ENCODE peak calls at places on chromosomes 12 and 14, in eight cellular contexts. R is AG04450; N is stomach; E is breast epithelium; U is CD8-positive, alpha-beta T cell; L is PC-3; D is CD4-positive, alpha-beta T cell; T is fibroblast of pulmonary artery. V is an unnamed sample.

GRCh38 chr12:53737951-53738833 is 10.9 kb upstream of the CALCOCO1 start:
- DNase-seq in L (no peak), U (peak), R (no peak), T (no peak), E (no peak), D (peak), N (peak), V (no peak)

GRCh38 chr12:14264316-14264715 is 101.2 kb upstream of the ATF7IP start:
- DNase-seq in T (peak), L (peak), U (no peak), R (no peak), D (no peak), N (no peak), E (no peak), V (peak)

GRCh38 chr12:29149691-29150382 is 759 bp downstream of the FAR2 start:
- DNase-seq in R (no peak), D (no peak), N (no peak), L (no peak), E (no peak), U (no peak), T (no peak), V (no peak)

GRCh38 chr12:64450711-64451486 is 1.0 kb upstream of the TBK1 start:
- DNase-seq in U (no peak), L (peak), D (no peak), N (no peak), E (no peak), T (no peak), R (no peak), V (peak)

GRCh38 chr12:78002878-78003277 is 172.2 kb downstream of the NAV3 start:
- DNase-seq in L (peak), U (no peak), E (no peak), R (no peak), T (peak), D (no peak), N (no peak), V (peak)

GRCh38 chr14:66117600-66117999 is 368.6 kb upstream of the CCDC196 start:
- DNase-seq in T (peak), E (no peak), D (no peak), R (no peak), L (peak), N (no peak), U (no peak), V (peak)

GRCh38 chr12:58804749-58805148 is 115.6 kb downstream of the LRIG3 start:
- DNase-seq in L (peak), N (no peak), T (no peak), R (no peak), D (no peak), E (no peak), U (no peak), V (peak)

GRCh38 chr14:45085004-45085403 is 1.1 kb downstream of the PRPF39 start:
- DNase-seq in T (peak), D (no peak), E (no peak), U (no peak), R (no peak), N (no peak), L (peak), V (peak)

GRCh38 chr14:67464377-67464776 is 24.1 kb downstream of the TMEM229B start:
- DNase-seq in T (no peak), L (no peak), U (peak), D (peak), N (no peak), E (no peak), R (no peak), V (no peak)

GRCh38 chr12:42809226-42809625 is 219.7 kb upstream of the PRICKLE1 start:
- DNase-seq in L (peak), R (no peak), D (no peak), U (no peak), E (no peak), N (no peak), T (peak), V (no peak)

GRCh38 chr12:121673013-121673441 is 3.6 kb upstream of the MORN3 start:
- DNase-seq in L (no peak), R (no peak), T (no peak), N (peak), D (peak), U (peak), E (peak), V (no peak)

GRCh38 chr12:121823101-121823726 is 19.4 kb downstream of the SETD1B start:
- DNase-seq in E (no peak), U (no peak), T (no peak), L (no peak), R (no peak), N (no peak), D (no peak), V (no peak)

GRCh38 chr14:42112108-42112507 is 505.4 kb downstream of the LRFN5 start:
- DNase-seq in R (no peak), U (no peak), D (no peak), N (no peak), T (peak), E (no peak), L (peak), V (peak)

GRCh38 chr12:75878382-75878720 is 153.2 kb downstream of the PHLDA1 start:
- DNase-seq in L (no peak), N (no peak), D (no peak), R (peak), T (peak), E (no peak), U (no peak), V (peak)

GRCh38 chr12:108856428-108857157 is 790 bp downstream of the SSH1 start:
- DNase-seq in T (peak), D (peak), E (peak), L (peak), N (peak), U (peak), R (no peak), V (peak)

GRCh38 chr12:12606793-12607589 is 4.7 kb upstream of the CREBL2 start:
- DNase-seq in E (no peak), D (no peak), N (no peak), L (peak), R (no peak), T (peak), U (no peak), V (peak)

GRCh38 chr12:123118397-123118945 is 32.4 kb downstream of the PITPNM2 start:
- DNase-seq in R (peak), N (no peak), D (no peak), L (no peak), E (no peak), T (no peak), U (no peak), V (no peak)

GRCh38 chr12:119180380-119181040 is 1.8 kb downstream of the HSPB8 start:
- DNase-seq in N (peak), R (no peak), E (no peak), L (no peak), D (no peak), U (no peak), T (peak), V (peak)

GRCh38 chr14:32134448-32135070 is 57.5 kb downstream of the ARHGAP5 start:
- DNase-seq in N (no peak), D (no peak), R (no peak), E (no peak), U (no peak), T (peak), L (peak), V (no peak)

GRCh38 chr12:19530631-19531020 is 91.3 kb downstream of the AEBP2 start:
- DNase-seq in R (no peak), L (no peak), D (no peak), E (no peak), N (no peak), T (peak), U (no peak), V (peak)

GRCh38 chr14:95346820-95347219 is 27.1 kb upstream of the CLMN start:
- DNase-seq in U (no peak), R (no peak), E (no peak), L (peak), T (no peak), N (no peak), D (no peak), V (no peak)

GRCh38 chr12:43154498-43155045 is 397.4 kb downstream of the ADAMTS20 start:
- DNase-seq in U (no peak), T (no peak), D (no peak), E (no peak), R (no peak), N (no peak), L (no peak), V (no peak)

GRCh38 chr12:116563262-116563661 is 4.1 kb downstream of the MAP1LC3B2 start:
- DNase-seq in N (no peak), D (no peak), L (no peak), R (no peak), U (no peak), T (no peak), E (no peak), V (no peak)

GRCh38 chr14:97704316-97704715 is 907.1 kb downstream of the VRK1 start:
- DNase-seq in L (no peak), T (no peak), R (no peak), D (no peak), N (no peak), U (no peak), E (no peak), V (no peak)

GRCh38 chr12:112589275-112589674 is 170.5 kb downstream of the PTPN11 start:
- DNase-seq in N (no peak), T (no peak), U (no peak), E (no peak), D (no peak), L (no peak), R (no peak), V (no peak)

GRCh38 chr12:75047885-75048525 is 161.6 kb downstream of the KCNC2 start:
- DNase-seq in T (no peak), N (no peak), L (no peak), E (no peak), D (no peak), U (no peak), R (no peak), V (no peak)

GRCh38 chr12:132608231-132609171 is 1.9 kb downstream of the LRCOL1 start:
- DNase-seq in D (no peak), R (no peak), E (no peak), U (no peak), L (no peak), T (no peak), N (no peak), V (no peak)

GRCh38 chr12:26251600-26251999 is 56.2 kb downstream of the SSPN start:
- DNase-seq in T (peak), L (no peak), D (no peak), R (no peak), U (no peak), E (no peak), N (no peak), V (no peak)

GRCh38 chr14:22200977-22201605 is 387.9 kb downstream of the DAD1 start:
- DNase-seq in E (no peak), R (no peak), T (peak), N (no peak), D (no peak), L (peak), U (no peak), V (peak)

GRCh38 chr12:33817713-33818112 is 204.6 kb upstream of the ALG10 start:
- DNase-seq in N (no peak), T (no peak), D (no peak), U (no peak), E (no peak), R (no peak), L (no peak), V (no peak)

GRCh38 chr14:101221549-101222160 is 318.1 kb upstream of the RTL1 start:
- DNase-seq in L (no peak), U (peak), R (no peak), E (no peak), T (no peak), N (no peak), D (no peak), V (no peak)

GRCh38 chr12:6963741-6964446 is 6.6 kb downstream of the PHB2 start:
- DNase-seq in D (no peak), U (no peak), N (no peak), R (no peak), L (no peak), E (no peak), T (no peak), V (no peak)

GRCh38 chr12:121441555-121441954 is 41.6 kb downstream of the RNF34 start:
- DNase-seq in L (peak), D (no peak), R (no peak), E (no peak), N (peak), U (no peak), T (no peak), V (no peak)

GRCh38 chr14:91373591-91374245 is 43.9 kb downstream of the CCDC88C start:
- DNase-seq in T (no peak), L (peak), R (no peak), U (peak), D (peak), E (no peak), N (no peak), V (no peak)
- TF ChIP-seq CTCF in T (no peak), L (no peak), R (no peak), U (no peak), D (no peak), E (no peak), N (no peak), V (no peak)

GRCh38 chr14:91899213-91899612 is 31.9 kb upstream of the TC2N start:
- DNase-seq in U (no peak), E (no peak), D (no peak), R (no peak), N (peak), L (peak), T (no peak), V (no peak)
- TF ChIP-seq CTCF in U (no peak), E (peak), D (no peak), R (no peak), N (no peak), L (peak), T (no peak), V (no peak)

GRCh38 chr12:15776532-15776931 is 12.7 kb downstream of the EPS8 start:
- DNase-seq in U (no peak), N (no peak), E (no peak), L (no peak), D (no peak), T (no peak), R (no peak), V (no peak)

GRCh38 chr12:15770581-15770980 is 18.6 kb downstream of the EPS8 start:
- DNase-seq in U (no peak), L (no peak), E (no peak), N (no peak), T (no peak), R (no peak), D (no peak), V (no peak)

GRCh38 chr12:15774819-15775218 is 14.4 kb downstream of the EPS8 start:
- DNase-seq in U (no peak), L (no peak), T (no peak), R (no peak), N (no peak), E (no peak), D (no peak), V (no peak)

GRCh38 chr12:15770021-15770420 is 19.2 kb downstream of the EPS8 start:
- DNase-seq in E (no peak), L (no peak), T (no peak), D (no peak), U (no peak), N (no peak), R (no peak), V (no peak)

DNA sequence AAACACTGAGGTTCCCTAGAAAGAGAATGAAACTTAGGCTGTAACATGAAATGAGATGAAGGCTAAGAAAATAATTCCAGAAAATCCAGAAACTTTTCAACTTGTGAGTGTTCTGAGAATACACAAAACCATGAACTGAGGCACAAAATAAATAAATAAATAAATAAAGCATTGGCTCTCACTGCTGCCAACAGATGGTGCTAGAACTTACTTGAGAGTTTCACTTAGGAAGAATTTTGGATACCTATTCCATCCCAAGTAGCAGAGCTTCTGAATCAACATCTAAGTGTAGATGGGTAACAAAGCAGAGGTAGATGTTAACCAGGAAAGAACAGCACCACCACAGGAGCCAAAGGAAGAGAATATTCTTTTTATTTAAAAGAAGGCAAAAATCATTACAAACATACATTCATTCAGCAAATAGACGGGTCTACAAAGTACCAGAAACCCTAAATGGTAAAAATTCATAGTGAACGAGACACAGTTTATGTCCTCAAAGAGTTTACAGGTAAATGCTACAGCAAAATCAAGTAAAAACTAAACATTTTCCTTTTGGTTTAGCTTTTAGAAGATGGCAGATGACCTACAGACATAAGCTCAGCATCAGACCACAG is 16.7 kb downstream of the EPS8 start:
- DNase-seq in E (no peak), T (peak), D (no peak), L (peak), U (no peak), N (no peak), R (no peak), V (peak)
- TF ChIP-seq CTCF in E (peak), T (peak), D (peak), L (peak), U (peak), N (no peak), R (peak), V (peak)

GRCh38 chr14:104751539-104752337 is 1.2 kb upstream of the SIVA1 start:
- DNase-seq in E (no peak), U (no peak), D (peak), N (no peak), T (no peak), L (no peak), R (no peak), V (no peak)
- TF ChIP-seq CTCF in E (no peak), U (no peak), D (no peak), N (no peak), T (no peak), L (no peak), R (no peak), V (no peak)

GRCh38 chr14:82710257-82710841 is 1176.7 kb upstream of the SEL1L start:
- DNase-seq in T (peak), N (peak), D (no peak), E (peak), U (no peak), R (peak), L (peak), V (peak)
- TF ChIP-seq CTCF in T (peak), N (no peak), D (peak), E (peak), U (no peak), R (peak), L (peak), V (peak)

GRCh38 chr14:63893701-63894458 is 41.1 kb downstream of the SYNE2 start:
- DNase-seq in T (peak), N (peak), E (no peak), U (no peak), D (no peak), R (peak), L (no peak), V (peak)

GRCh38 chr14:63887899-63888298 is 35.1 kb downstream of the SYNE2 start:
- DNase-seq in N (no peak), L (no peak), D (no peak), R (no peak), E (no peak), U (no peak), T (no peak), V (no peak)

GRCh38 chr14:63895510-63895909 is 42.7 kb downstream of the SYNE2 start:
- DNase-seq in L (no peak), N (no peak), U (no peak), E (no peak), T (no peak), D (no peak), R (no peak), V (no peak)

GRCh38 chr14:63891148-63891964 is 38.6 kb downstream of the SYNE2 start:
- DNase-seq in T (peak), U (no peak), D (no peak), E (no peak), N (no peak), R (no peak), L (no peak), V (peak)

DNA sequence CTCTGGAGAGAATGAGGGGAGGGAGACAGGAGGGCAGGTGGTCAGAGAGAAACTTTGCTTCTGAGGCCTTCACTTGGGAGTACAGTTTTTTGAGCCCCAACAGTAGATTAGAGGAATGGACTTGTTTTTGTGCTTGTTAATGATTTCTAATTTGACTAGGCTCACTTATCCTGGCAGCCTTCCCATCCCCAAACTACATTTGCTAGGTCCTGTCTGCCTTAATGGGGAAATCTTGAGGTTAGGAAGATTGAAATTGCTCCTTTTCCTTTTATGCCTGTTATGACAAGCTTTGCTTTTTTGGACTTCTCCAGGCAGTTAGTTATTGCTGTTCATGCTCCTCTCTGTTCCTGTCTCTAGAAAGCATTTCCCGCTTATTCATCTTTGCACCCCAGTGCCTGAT is 37.7 kb downstream of the SYNE2 start:
- DNase-seq in R (no peak), U (no peak), E (no peak), N (no peak), D (no peak), T (no peak), L (no peak), V (peak)
- TF ChIP-seq CTCF in R (no peak), U (no peak), E (no peak), N (no peak), D (no peak), T (no peak), L (no peak), V (no peak)

GRCh38 chr12:124370851-124371250 is 76.0 kb downstream of the RFLNA start:
- DNase-seq in D (no peak), N (no peak), R (no peak), U (no peak), L (no peak), T (no peak), E (no peak), V (no peak)

GRCh38 chr12:124369901-124370378 is 75.0 kb downstream of the RFLNA start:
- DNase-seq in R (no peak), D (no peak), E (no peak), L (no peak), U (no peak), N (no peak), T (no peak), V (no peak)

GRCh38 chr12:124368421-124369032 is 73.6 kb downstream of the RFLNA start:
- DNase-seq in N (no peak), L (no peak), D (no peak), E (no peak), R (no peak), T (no peak), U (no peak), V (no peak)

GRCh38 chr12:124370384-124370783 is 75.5 kb downstream of the RFLNA start:
- DNase-seq in E (no peak), T (no peak), D (no peak), R (no peak), U (no peak), N (no peak), L (no peak), V (no peak)

DNA sequence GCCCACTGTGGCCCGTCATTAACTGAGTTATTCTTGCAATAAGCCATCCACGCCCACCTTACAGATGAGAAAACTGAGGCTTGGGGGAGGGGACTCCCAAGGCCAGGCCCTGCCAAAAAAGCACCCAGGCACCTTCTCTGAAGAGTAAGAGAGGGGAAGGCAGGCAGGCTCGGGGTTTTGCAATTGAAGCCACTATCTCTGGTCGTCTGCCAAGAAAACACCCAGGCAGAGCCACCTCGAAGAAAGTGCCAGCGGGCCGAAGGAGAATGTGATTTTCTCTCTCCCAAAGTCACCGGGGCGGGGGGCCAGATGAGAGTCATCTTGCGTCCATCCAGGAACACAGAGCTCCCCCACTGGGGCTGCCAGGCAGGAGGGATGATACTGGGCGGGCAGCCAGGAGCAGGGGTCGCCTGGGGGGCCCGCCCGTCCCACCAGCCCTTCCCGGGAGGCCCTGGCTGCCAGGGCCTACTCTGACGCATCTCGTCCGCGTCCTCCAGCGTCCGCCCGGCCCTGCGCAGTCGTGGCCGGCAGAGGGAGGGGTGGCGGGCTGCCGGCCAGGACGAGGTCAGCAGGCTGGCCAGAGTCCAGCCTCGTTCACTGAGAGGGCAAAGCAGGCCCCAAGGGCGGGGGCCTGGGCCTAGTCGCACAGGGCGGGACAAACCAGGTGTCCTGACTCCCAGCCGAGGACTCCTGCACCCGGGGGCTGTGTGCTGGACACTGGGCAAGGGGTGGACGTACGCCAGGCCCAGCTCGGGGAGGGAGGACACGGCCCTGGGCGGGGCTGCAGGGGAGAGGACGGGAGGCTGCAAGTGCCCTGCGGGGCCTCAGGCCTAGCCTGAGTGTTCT is 74.4 kb downstream of the RFLNA start:
- DNase-seq in R (peak), L (peak), D (no peak), N (peak), U (no peak), T (peak), E (peak), V (no peak)
- TF ChIP-seq CTCF in R (peak), L (peak), D (no peak), N (no peak), U (no peak), T (peak), E (peak), V (no peak)